ENCODE peak calls at places on chromosomes 11 and 22, in four cellular contexts. Q, G, O and P are unnamed samples.

GRCh38 chr11:331332-332060 is 10.8 kb upstream of the IFITM3 start:
- DNase-seq in Q (no peak), G (no peak), O (no peak), P (no peak)

GRCh38 chr11:34502949-34503348 is 10.6 kb downstream of the ELF5 start:
- DNase-seq in Q (no peak), G (no peak), O (no peak), P (no peak)

GRCh38 chr11:110362916-110363574 is 66.6 kb upstream of the RDX start:
- DNase-seq in Q (no peak), G (no peak), O (peak), P (no peak)

GRCh38 chr11:124538019-124538418 is 5.4 kb downstream of the OR8B12 start:
- DNase-seq in Q (no peak), G (no peak), O (peak), P (no peak)

GRCh38 chr11:115500547-115501503 is 3.4 kb downstream of the CADM1 start:
- DNase-seq in Q (no peak), G (no peak), O (no peak), P (no peak)

GRCh38 chr11:65108469-65109123 is 3.1 kb upstream of the TM7SF2 start:
- DNase-seq in Q (no peak), G (no peak), O (no peak), P (no peak)

GRCh38 chr11:73323464-73323863 is 15.4 kb downstream of the ARHGEF17 start:
- DNase-seq in Q (no peak), G (no peak), O (peak), P (no peak)

GRCh38 chr11:74138572-74138971 is 32.2 kb downstream of the C2CD3 start:
- DNase-seq in Q (no peak), G (no peak), O (peak), P (no peak)

GRCh38 chr22:42786606-42787356 is 66.1 kb upstream of the A4GALT start:
- DNase-seq in Q (no peak), G (no peak), O (no peak), P (no peak)

GRCh38 chr22:17074648-17075002 is 10.2 kb upstream of the IL17RA start:
- DNase-seq in Q (no peak), G (no peak), O (no peak), P (no peak)

GRCh38 chr11:67268036-67268683 is 1.9 kb downstream of the GRK2 start:
- DNase-seq in Q (peak), G (no peak), O (no peak), P (peak)

GRCh38 chr11:12321217-12321937 is 56.0 kb upstream of the PARVA start:
- DNase-seq in Q (no peak), G (no peak), O (no peak), P (no peak)

GRCh38 chr22:39277135-39277607 is 32.4 kb upstream of the PDGFB start:
- DNase-seq in Q (no peak), G (no peak), O (peak), P (no peak)

GRCh38 chr11:120569903-120570302 is 58.4 kb downstream of the GRIK4 start:
- DNase-seq in Q (no peak), G (no peak), O (no peak), P (no peak)

GRCh38 chr22:45999379-45999971 is 22.5 kb upstream of the WNT7B start:
- DNase-seq in Q (no peak), G (no peak), O (no peak), P (no peak)

GRCh38 chr11:75449271-75449670 is 16.3 kb upstream of the KLHL35 start:
- DNase-seq in Q (no peak), G (no peak), O (no peak), P (no peak)

GRCh38 chr22:43393132-43393844 is 18.5 kb upstream of the MPPED1 start:
- DNase-seq in Q (no peak), G (no peak), O (no peak), P (no peak)

GRCh38 chr11:43832536-43832935 is 48.1 kb upstream of the ALKBH3 start:
- DNase-seq in Q (no peak), G (no peak), O (no peak), P (no peak)

GRCh38 chr22:36391648-36392047 is 3.9 kb upstream of the MYH9 start:
- DNase-seq in Q (no peak), G (no peak), O (no peak), P (no peak)

GRCh38 chr11:111299111-111300026 is 1.0 kb downstream of the POU2AF3 start:
- DNase-seq in Q (no peak), G (no peak), O (peak), P (peak)

GRCh38 chr11:104343578-104343977 is 179.6 kb upstream of the PDGFD start:
- DNase-seq in Q (no peak), G (no peak), O (no peak), P (no peak)